ENCODE peak calls at places on chromosome 19, in four cellular contexts. G is amniotic stem cell, D is hepatic stellate cell, Q is EL. B is an unnamed sample.

GRCh38 chr19:50242586-50242985 is 39.2 kb downstream of the MYH14 start:
- DNase-seq in D (no peak), G (no peak), Q (no peak), B (no peak)

GRCh38 chr19:35038623-35039512 is 2.7 kb upstream of the HPN start:
- DNase-seq in G (no peak), Q (no peak), D (no peak), B (no peak)

GRCh38 chr19:18284710-18285430 is 3.4 kb upstream of the JUND start:
- DNase-seq in G (no peak), D (no peak), Q (no peak), B (no peak)

GRCh38 chr19:584240-585001 is 5.3 kb upstream of the HCN2 start:
- DNase-seq in Q (peak; percentile 48), G (no peak), D (peak; percentile 76), B (no peak)

GRCh38 chr19:29666634-29667389 is 1.6 kb downstream of the PLEKHF1 start:
- DNase-seq in Q (peak; percentile 64), G (peak; percentile 46), D (peak; percentile 81), B (no peak)

GRCh38 chr19:47521473-47522180 is 6.8 kb upstream of the NAPA start:
- DNase-seq in Q (no peak), G (no peak), D (no peak), B (no peak)

GRCh38 chr19:55146078-55146647 is 2.8 kb downstream of the TNNT1 start:
- DNase-seq in G (no peak), Q (peak; percentile 55), D (peak; percentile 54), B (peak; percentile 79)

GRCh38 chr19:5080030-5080644 is 111.2 kb downstream of the KDM4B start:
- DNase-seq in Q (no peak), D (no peak), G (no peak), B (no peak)

B was measured in HTR-8/SVneo.